ENCODE peak calls at places on chromosome 13, in six cellular contexts. S is K562, T is HepG2, V is GM12878, L is upper lobe of left lung, I is A549. N is an unnamed sample. For H3K4me1, the result is how much of the 10 kb centered on the place peaks cover.

GRCh38 chr13:72890546-72890945 is 108.6 kb downstream of the PIBF1 start:
- ATAC-seq in S (no peak), T (no peak), V (no peak), L (no peak), I (no peak), N (no peak)

GRCh38 chr13:80737513-80737912 is 396.6 kb upstream of the SPRY2 start:
- ATAC-seq in S (no peak), T (no peak), V (no peak), L (no peak), I (no peak), N (no peak)

GRCh38 chr13:62014299-62014698 is 598.6 kb upstream of the PCDH20 start:
- ATAC-seq in S (no peak), T (no peak), V (no peak), L (no peak), I (peak), N (no peak)

GRCh38 chr13:60427285-60427684 is 30.3 kb downstream of the TDRD3 start:
- ATAC-seq in S (no peak), T (no peak), V (peak), L (no peak), I (no peak), N (no peak)

GRCh38 chr13:110423689-110424302 is 116.7 kb downstream of the COL4A2 start:
- ATAC-seq in S (no peak), T (no peak), V (no peak), L (no peak), I (no peak), N (no peak)

GRCh38 chr13:83672611-83673010 is 209.7 kb downstream of the SLITRK1 start:
- ATAC-seq in S (no peak), T (no peak), V (no peak), L (no peak), I (no peak), N (no peak)

GRCh38 chr13:61880576-61881283 is 465.1 kb upstream of the PCDH20 start:
- ATAC-seq in S (no peak), T (peak), V (peak), L (no peak), I (peak), N (no peak)

GRCh38 chr13:41007359-41008118 is 11.6 kb downstream of the ELF1 start:
- ATAC-seq in S (peak), T (peak), V (peak), L (no peak), I (peak), N (no peak)

DNA sequence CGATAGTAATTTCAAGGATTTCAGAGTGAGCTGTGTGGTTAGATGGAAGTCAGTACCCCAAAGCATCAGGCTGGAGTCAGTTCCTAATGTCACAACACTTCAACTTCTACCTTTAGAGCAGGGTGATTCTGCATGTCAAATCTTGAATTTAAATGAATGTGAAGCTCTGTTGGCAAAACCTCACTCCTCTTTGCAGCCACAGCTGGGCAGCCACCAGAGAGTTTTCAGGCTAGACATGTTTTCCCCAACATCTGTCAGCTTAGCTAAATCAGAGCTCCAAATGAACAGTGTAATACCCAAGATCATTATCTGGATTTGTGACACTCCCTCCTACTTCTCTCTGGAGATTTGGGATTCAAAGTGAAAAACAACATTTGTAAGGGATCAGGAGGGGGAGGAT is 33.7 kb upstream of the OLFM4 start:
- ATAC-seq in S (no peak), T (no peak), V (no peak), L (no peak), I (no peak), N (no peak)
- TF ChIP-seq EP300 in S (no peak), T (no peak), V (no peak), L (no peak), I (no peak), N (no peak)

GRCh38 chr13:27827646-27828045 is 35.4 kb downstream of the GSX1 start:
- ATAC-seq in S (no peak), T (no peak), V (no peak), L (no peak), I (no peak), N (no peak)

GRCh38 chr13:27834095-27834494 is 41.8 kb downstream of the GSX1 start:
- ATAC-seq in S (no peak), T (no peak), V (no peak), L (no peak), I (no peak), N (no peak)

GRCh38 chr13:27830010-27830409 is 37.7 kb downstream of the GSX1 start:
- ATAC-seq in S (peak), T (peak), V (peak), L (peak), I (peak), N (peak)

GRCh38 chr13:27835799-27836198 is 43.5 kb downstream of the GSX1 start:
- ATAC-seq in S (no peak), T (no peak), V (no peak), L (no peak), I (no peak), N (no peak)

DNA sequence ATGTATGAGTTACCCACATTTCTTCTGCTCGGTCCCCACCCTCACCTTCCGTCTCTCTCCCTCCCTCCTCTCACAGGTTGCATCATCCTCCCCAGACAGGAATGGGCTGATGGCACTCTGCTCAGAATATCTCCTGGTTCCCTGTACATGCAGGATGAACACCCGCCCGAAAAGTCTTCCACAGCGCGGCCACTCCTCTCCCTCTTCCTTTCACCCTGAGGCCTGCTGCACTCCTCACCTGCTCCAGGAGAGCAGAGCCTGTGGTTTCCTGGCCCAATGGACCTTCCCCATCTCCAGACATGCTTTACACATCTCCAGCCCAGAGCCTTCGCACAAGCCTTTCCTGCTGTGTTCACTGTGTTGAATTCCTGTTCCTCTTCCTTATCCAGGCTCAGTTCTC is 40.9 kb downstream of the GSX1 start:
- ATAC-seq in S (no peak), T (no peak), V (no peak), L (no peak), I (no peak), N (no peak)
- TF ChIP-seq POLR2A in S (no peak), T (no peak), V (no peak), L (no peak), I (no peak), N (no peak)

DNA sequence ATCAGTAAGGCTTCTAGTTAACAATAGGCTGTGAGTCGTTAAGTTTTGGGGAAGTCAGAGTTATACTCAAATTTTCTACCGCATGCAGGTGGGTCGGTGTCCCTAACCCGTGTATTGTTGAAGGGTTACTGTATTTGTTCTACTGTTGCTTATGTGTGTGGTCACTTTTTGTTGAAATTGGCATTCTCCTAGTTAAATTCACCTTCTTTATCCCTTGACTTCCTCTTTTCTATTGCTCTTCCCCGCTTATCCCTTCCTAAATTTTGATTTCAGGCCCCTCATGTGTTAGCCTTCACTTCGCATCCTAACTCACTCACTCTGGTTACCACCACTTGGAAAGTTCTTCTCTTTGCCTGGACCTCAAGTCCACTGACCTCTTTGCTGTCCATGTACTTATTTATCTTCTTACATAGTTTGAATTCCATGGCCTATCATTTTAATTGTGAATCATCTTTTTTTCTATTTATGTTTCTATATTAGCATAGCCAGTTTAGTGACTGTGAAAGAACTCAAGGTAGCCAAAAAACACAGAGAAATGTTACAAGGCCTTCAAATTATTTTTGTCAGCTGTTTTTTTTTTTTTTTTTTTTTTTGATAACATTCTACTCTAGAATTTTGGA is 52.9 kb downstream of the NDFIP2 start:
- ATAC-seq in S (no peak), T (no peak), V (no peak), L (no peak), I (no peak), N (no peak)
- H3K4me1 ChIP-seq in S (under half), T (under half), V (under half), L (under half), I (under half), N (under half)

GRCh38 chr13:94157705-94158218 is 321.7 kb downstream of the DCT start:
- ATAC-seq in S (no peak), T (no peak), V (no peak), L (no peak), I (no peak), N (peak)
- TF ChIP-seq EP300 in S (no peak), T (no peak), V (no peak), L (no peak), I (no peak), N (no peak)

N was measured in gastroesophageal sphincter.